ENCODE peak calls at places on chromosomes 6 and 20, in five cellular contexts. Z, P, J, T and K are unnamed samples.

GRCh38 chr6:98463038-98463437 is 371.3 kb upstream of the POU3F2 start:
- DNase-seq in Z (no peak), P (no peak), J (no peak), T (no peak), K (no peak)

GRCh38 chr6:110140650-110141049 is 38.8 kb downstream of the WASF1 start:
- DNase-seq in Z (peak; percentile 75), P (no peak), J (no peak), T (no peak), K (peak; percentile 36)

GRCh38 chr6:61711849-61712248 is 574.2 kb downstream of the KHDRBS2 start:
- DNase-seq in Z (no peak), P (no peak), J (no peak), T (no peak), K (no peak)

GRCh38 chr20:19531446-19531845 is 226.6 kb upstream of the RIN2 start:
- DNase-seq in Z (no peak), P (no peak), J (no peak), T (no peak), K (no peak)

GRCh38 chr6:8277769-8278168 is 157.6 kb downstream of the SLC35B3 start:
- DNase-seq in Z (no peak), P (no peak), J (no peak), T (peak; percentile 27), K (no peak)

GRCh38 chr20:63924241-63924640 is 29.3 kb downstream of the DNAJC5 start:
- DNase-seq in Z (no peak), P (no peak), J (no peak), T (no peak), K (no peak)

GRCh38 chr6:40334496-40334895 is 252.7 kb downstream of the LRFN2 start:
- DNase-seq in Z (no peak), P (no peak), J (no peak), T (no peak), K (no peak)

GRCh38 chr6:47162793-47163192 is 120.7 kb upstream of the ADGRF1 start:
- DNase-seq in Z (no peak), P (no peak), J (peak; percentile 4), T (no peak), K (no peak)

GRCh38 chr6:165660881-165661415 is 2.1 kb downstream of the PDE10A start:
- DNase-seq in Z (no peak), P (no peak), J (no peak), T (no peak), K (no peak)

GRCh38 chr6:112665815-112666214 is 318.7 kb downstream of the RFPL4B start:
- DNase-seq in Z (peak; percentile 77), P (no peak), J (no peak), T (no peak), K (no peak)

DNA sequence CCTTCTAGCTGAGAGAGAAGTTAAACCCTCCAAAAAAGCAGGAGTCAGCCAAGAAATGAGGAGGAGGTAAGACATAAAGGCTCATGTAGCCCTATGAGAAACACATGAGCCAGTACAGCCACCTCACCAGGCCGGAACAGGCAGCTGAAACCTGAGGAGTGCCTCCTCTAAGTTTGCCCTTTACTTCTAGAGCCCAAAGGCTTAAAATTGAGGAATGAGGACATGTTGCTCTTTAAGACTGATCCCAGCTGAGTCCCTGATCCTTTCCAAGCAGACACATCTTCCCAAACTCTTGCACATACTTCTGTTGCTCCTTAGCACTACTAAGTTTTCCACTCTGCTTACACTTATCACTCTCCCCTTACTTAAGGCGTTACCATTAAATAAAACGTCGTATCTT is 123.9 kb downstream of the OGFRL1 start:
- DNase-seq in Z (peak; percentile 51), P (no peak), J (no peak), T (no peak), K (no peak)
- TF ChIP-seq SMC3 in Z (no peak), P (no peak), J (no peak), T (no peak), K (no peak)

DNA sequence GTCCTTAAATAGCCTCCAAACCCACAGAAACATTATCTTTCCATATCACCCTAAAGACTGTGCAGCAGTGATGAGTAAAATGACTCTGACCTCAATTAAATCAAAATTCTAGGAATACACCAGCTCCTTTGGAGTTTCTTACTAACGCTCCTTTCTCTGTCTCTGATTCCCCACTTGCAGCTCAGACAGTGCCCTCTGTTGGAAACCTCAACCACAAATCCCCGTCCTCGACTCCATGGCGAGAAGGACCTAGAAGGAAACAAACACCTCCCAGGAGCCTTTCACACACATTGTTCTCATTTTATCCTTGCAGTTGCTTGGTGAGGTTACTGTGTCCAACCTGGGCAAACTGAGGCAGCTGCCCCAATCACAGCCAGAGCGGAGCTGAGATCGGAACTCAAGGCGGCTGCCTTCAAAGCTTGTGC is 17.7 kb upstream of the PARD6B start:
- DNase-seq in Z (peak; percentile 61), P (no peak), J (no peak), T (no peak), K (no peak)
- TF ChIP-seq RCOR1 in Z (no peak), P (peak; percentile 87), J (no peak), T (no peak), K (no peak)

GRCh38 chr6:168699631-168700315 is 258.8 kb downstream of the SMOC2 start:
- DNase-seq in Z (no peak), P (no peak), J (no peak), T (peak; percentile 79), K (no peak)
- TF ChIP-seq SMC3 in Z (no peak), P (no peak), J (no peak), T (no peak), K (no peak)

DNA sequence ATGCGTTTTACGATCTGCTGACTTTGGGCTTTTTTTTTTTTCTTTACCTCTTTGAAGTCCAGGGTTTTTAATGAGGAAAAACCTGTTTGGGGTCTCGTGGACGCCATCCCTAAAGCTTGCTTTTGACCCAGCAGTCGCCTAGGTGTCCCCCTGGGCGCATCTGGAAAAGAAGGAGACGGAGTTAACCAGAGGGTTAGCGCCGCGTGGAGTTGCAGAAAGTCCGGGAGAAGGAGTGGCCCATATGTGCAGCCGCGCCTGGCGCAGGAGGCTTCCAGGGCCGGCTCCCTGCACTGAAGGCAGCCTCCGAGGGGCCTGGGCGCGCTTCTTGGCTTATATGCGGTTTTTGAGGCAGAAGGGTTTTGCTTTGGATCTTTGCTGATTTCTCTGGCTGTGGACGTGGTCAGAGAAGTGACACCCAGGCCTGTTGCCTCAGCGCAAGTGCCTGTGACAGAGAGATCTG is 926 bp downstream of the TMEM181 start:
- DNase-seq in Z (no peak), P (no peak), J (no peak), T (peak; percentile 58), K (no peak)
- TF ChIP-seq RCOR1 in Z (no peak), P (no peak), J (no peak), T (no peak), K (no peak)

DNA sequence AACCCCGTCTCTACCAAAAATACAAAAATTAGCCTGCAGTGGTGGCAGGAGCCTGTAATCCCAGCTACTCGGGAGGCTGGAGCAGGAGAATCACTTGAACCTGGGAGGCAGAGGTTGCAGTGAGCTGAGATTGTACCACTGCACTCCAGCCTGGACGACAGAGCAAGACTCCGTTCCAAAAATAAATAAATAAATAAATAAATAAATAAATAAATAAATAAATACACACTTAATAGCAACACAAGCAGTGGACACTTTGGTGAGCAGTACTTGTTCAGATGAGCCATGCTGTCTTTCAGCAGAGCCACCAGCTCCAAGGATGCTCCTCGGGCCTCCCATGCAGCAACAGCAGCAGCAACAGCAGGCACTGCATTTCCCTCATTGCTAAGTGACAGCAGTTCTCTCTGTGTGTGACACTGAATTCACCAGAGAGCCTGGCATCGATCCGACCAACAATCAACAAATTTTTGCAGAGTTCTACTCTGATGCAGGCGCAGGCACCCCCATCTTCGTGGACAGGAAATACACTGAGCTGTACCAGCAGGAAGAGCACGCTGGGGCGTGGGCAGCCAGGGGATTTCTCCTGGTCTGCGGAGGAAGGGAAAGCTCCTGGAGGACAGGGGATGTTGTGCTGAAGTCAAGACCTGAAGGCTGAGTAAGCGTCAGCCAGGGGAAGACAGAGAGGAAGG is 54.0 kb upstream of the SNX9 start:
- DNase-seq in Z (no peak), P (no peak), J (no peak), T (no peak), K (no peak)
- TF ChIP-seq SMC3 in Z (no peak), P (no peak), J (no peak), T (no peak), K (no peak)

GRCh38 chr6:15495375-15495901 is 167.4 kb downstream of the DTNBP1 start:
- DNase-seq in Z (no peak), P (no peak), J (no peak), T (no peak), K (no peak)
- TF ChIP-seq RCOR1 in Z (no peak), P (no peak), J (no peak), T (no peak), K (no peak)

DNA sequence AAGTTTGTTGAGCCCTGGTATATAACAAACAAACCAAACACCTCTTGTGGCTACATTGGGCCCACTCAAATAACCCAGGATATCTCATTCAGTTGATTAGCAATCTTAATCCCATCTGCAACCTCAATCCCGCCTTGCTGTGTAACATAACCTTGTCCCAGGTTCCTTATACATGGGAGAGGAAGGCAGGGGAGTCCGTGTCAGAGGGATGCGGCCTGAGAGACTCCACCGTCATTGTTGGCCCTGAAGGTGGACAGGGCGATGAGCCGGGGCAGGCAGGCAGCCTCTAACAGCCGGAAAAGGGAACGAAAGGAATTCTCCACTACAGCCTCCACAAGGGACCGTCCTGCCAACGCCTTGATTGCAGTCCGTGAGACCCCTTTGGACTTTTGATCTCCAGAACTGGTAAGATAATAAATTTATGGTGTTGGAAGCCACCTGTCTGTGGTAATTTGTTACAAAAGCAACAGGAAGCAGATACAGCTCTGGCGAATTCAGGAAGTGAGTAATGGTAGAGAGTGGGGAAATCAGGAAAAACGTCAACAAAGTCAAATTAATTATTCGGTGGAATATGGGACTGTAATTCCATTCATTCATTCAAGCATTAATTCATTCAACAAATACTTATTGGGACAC is 124.5 kb upstream of the SALL4 start:
- DNase-seq in Z (no peak), P (no peak), J (no peak), T (no peak), K (no peak)
- TF ChIP-seq SMC3 in Z (no peak), P (no peak), J (no peak), T (no peak), K (no peak)